ENCODE peak calls at places on chromosomes 5 and 9, in six cellular contexts. U, E, X, V, D and A are unnamed samples.

GRCh38 chr5:4941957-4942830 is 197.9 kb upstream of the ADAMTS16 start:
- DNase-seq in E (no peak), X (no peak), U (peak), V (no peak), D (peak), A (peak)

GRCh38 chr5:172115541-172115982 is 72.5 kb downstream of the STK10 start:
- DNase-seq in U (no peak), X (no peak), E (no peak), V (no peak), D (peak), A (no peak)

GRCh38 chr9:15155826-15156225 is 151.2 kb downstream of the TTC39B start:
- DNase-seq in U (no peak), D (peak), X (no peak), V (peak), E (no peak), A (no peak)

GRCh38 chr5:172541119-172541763 is 86.9 kb upstream of the SH3PXD2B start:
- DNase-seq in E (no peak), D (no peak), X (no peak), V (no peak), U (no peak), A (no peak)

GRCh38 chr5:172869734-172870133 is 35.7 kb downstream of the ERGIC1 start:
- DNase-seq in D (no peak), U (no peak), V (no peak), X (no peak), E (no peak), A (no peak)

GRCh38 chr5:135578305-135578684 is 496 bp downstream of the CXCL14 start:
- DNase-seq in E (no peak), V (no peak), D (no peak), X (no peak), U (no peak), A (peak)

GRCh38 chr5:151173711-151174611 is 16.4 kb upstream of the ANXA6 start:
- DNase-seq in E (no peak), V (no peak), D (no peak), X (no peak), U (no peak), A (no peak)

GRCh38 chr9:123544007-123544827 is 188.2 kb downstream of the CRB2 start:
- DNase-seq in D (peak), X (peak), E (no peak), V (peak), U (peak), A (peak)

GRCh38 chr9:131707677-131708612 is 31.9 kb downstream of the RAPGEF1 start:
- DNase-seq in D (peak), E (no peak), V (peak), U (peak), X (peak), A (no peak)

GRCh38 chr5:112957970-112958773 is 18.4 kb upstream of the DCP2 start:
- DNase-seq in U (peak), V (peak), D (peak), E (no peak), X (peak), A (no peak)

GRCh38 chr5:122426301-122426700 is 114.3 kb downstream of the SNCAIP start:
- DNase-seq in X (no peak), D (no peak), U (no peak), E (no peak), V (no peak), A (no peak)

GRCh38 chr5:119417891-119418781 is 34.2 kb upstream of the HSD17B4 start:
- DNase-seq in D (peak), V (peak), U (peak), E (no peak), X (peak), A (peak)

GRCh38 chr5:103114440-103114839 is 5.5 kb downstream of the GIN1 start:
- DNase-seq in D (peak), U (no peak), V (peak), X (no peak), E (no peak), A (no peak)

GRCh38 chr5:89421035-89421434 is 538.1 kb upstream of the MEF2C start:
- DNase-seq in U (peak), V (peak), E (no peak), D (peak), X (no peak), A (peak)

GRCh38 chr5:127762412-127762811 is 59.2 kb downstream of the CCDC192 start:
- DNase-seq in E (no peak), D (no peak), V (no peak), U (no peak), X (no peak), A (no peak)

GRCh38 chr5:10261065-10261464 is 11.0 kb downstream of the CCT5 start:
- DNase-seq in X (no peak), E (no peak), U (no peak), V (no peak), D (no peak), A (no peak)

GRCh38 chr5:151126199-151126645 is 31.4 kb downstream of the ANXA6 start:
- DNase-seq in X (peak), D (peak), V (peak), U (peak), E (peak), A (peak)

GRCh38 chr9:136143215-136144001 is 24.7 kb upstream of the TMEM250 start:
- DNase-seq in V (no peak), D (peak), E (no peak), X (peak), U (no peak), A (peak)

GRCh38 chr9:91948423-91949292 is 1.4 kb downstream of the ROR2 start:
- DNase-seq in E (no peak), U (peak), D (no peak), V (peak), X (peak), A (peak)

GRCh38 chr9:84600739-84601138 is 68.8 kb upstream of the NTRK2 start:
- DNase-seq in V (no peak), D (peak), X (peak), E (no peak), U (no peak), A (no peak)

GRCh38 chr5:123204224-123204623 is 115.2 kb downstream of the PRDM6 start:
- DNase-seq in V (peak), E (no peak), D (no peak), X (no peak), U (peak), A (no peak)

GRCh38 chr5:73564644-73565165 is 734 bp downstream of the ANKRA2 start:
- DNase-seq in E (no peak), X (no peak), U (no peak), D (no peak), V (no peak), A (peak)

GRCh38 chr5:90968319-90968718 is 409.7 kb downstream of the ADGRV1 start:
- DNase-seq in D (no peak), X (no peak), V (peak), U (peak), E (no peak), A (no peak)

GRCh38 chr5:116415989-116416388 is 158.6 kb downstream of the SEMA6A start:
- DNase-seq in X (no peak), D (no peak), U (no peak), E (no peak), V (no peak), A (no peak)

GRCh38 chr5:94113-94892 is 2.3 kb downstream of the PLEKHG4B start:
- DNase-seq in X (no peak), D (no peak), E (no peak), U (no peak), V (no peak), A (no peak)

GRCh38 chr9:89952401-89952800 is 347.6 kb downstream of the GADD45G start:
- DNase-seq in X (no peak), E (no peak), D (no peak), V (peak), U (peak), A (peak)

GRCh38 chr9:128558431-128559310 is 6.3 kb downstream of the SPTAN1 start:
- DNase-seq in V (peak), U (peak), X (peak), E (no peak), D (peak), A (peak)

GRCh38 chr9:630817-631216 is 210.7 kb upstream of the DMRT1 start:
- DNase-seq in X (peak), E (no peak), U (no peak), D (peak), V (no peak), A (no peak)

GRCh38 chr9:133850937-133851336 is 112.8 kb upstream of the SARDH start:
- DNase-seq in D (no peak), X (no peak), V (no peak), E (no peak), U (no peak), A (no peak)